ENCODE peak calls at places on chromosomes 16 and 17, in four cellular contexts. Y, I, H and F are unnamed samples.

GRCh38 chr16:47204736-47205499 is 61.2 kb upstream of the NETO2 start:
- DNase-seq in Y (no peak), I (no peak), H (no peak), F (no peak)

GRCh38 chr17:1934901-1935300 is 90.2 kb downstream of the RTN4RL1 start:
- DNase-seq in Y (no peak), I (no peak), H (no peak), F (peak)

GRCh38 chr16:86987746-86988670 is 329.2 kb downstream of the C16orf95 start:
- DNase-seq in Y (no peak), I (no peak), H (no peak), F (no peak)

GRCh38 chr17:82492647-82493516 is 26.6 kb upstream of the FOXK2 start:
- DNase-seq in Y (no peak), I (no peak), H (no peak), F (no peak)

GRCh38 chr17:49894761-49895160 is 46.9 kb upstream of the TAC4 start:
- DNase-seq in Y (no peak), I (no peak), H (no peak), F (no peak)

GRCh38 chr17:49987681-49988441 is 7.2 kb downstream of the DLX3 start:
- DNase-seq in Y (peak), I (peak), H (no peak), F (no peak)

GRCh38 chr17:15649861-15650391 is 30.4 kb upstream of the FBXW10B start:
- DNase-seq in Y (no peak), I (no peak), H (no peak), F (no peak)

GRCh38 chr16:70703041-70703834 is 17.4 kb upstream of the MTSS2 start:
- DNase-seq in Y (peak), I (no peak), H (peak), F (no peak)

GRCh38 chr17:55421179-55421934 is at the start of gene MMD:
- DNase-seq in Y (no peak), I (no peak), H (no peak), F (peak)

GRCh38 chr17:81444610-81445339 is 49.5 kb downstream of the BAHCC1 start:
- DNase-seq in Y (no peak), I (no peak), H (no peak), F (no peak)

GRCh38 chr16:75566889-75567255 is 693 bp downstream of the GABARAPL2 start:
- DNase-seq in Y (no peak), I (no peak), H (no peak), F (no peak)

GRCh38 chr16:2040031-2040430 is 7.6 kb downstream of the NTHL1 start:
- DNase-seq in Y (no peak), I (no peak), H (no peak), F (no peak)

GRCh38 chr17:75152971-75153853 is 1.1 kb downstream of the JPT1 start:
- DNase-seq in Y (no peak), I (peak), H (peak), F (no peak)

GRCh38 chr16:64910351-64910750 is 211.5 kb downstream of the CDH11 start:
- DNase-seq in Y (peak), I (no peak), H (no peak), F (no peak)

GRCh38 chr16:85612801-85613608 is at the start of gene GSE1:
- DNase-seq in Y (no peak), I (peak), H (peak), F (no peak)

GRCh38 chr16:85187886-85188285 is 75.6 kb upstream of the CIBAR2 start:
- DNase-seq in Y (no peak), I (no peak), H (no peak), F (no peak)

GRCh38 chr17:20201059-20201458 is 191.9 kb downstream of the SPECC1 start:
- DNase-seq in Y (no peak), I (no peak), H (no peak), F (no peak)

GRCh38 chr17:48102700-48103378 is 1.6 kb upstream of the CBX1 start:
- DNase-seq in Y (no peak), I (no peak), H (no peak), F (no peak)

GRCh38 chr16:74738816-74739215 is 35.8 kb downstream of the FA2H start:
- DNase-seq in Y (no peak), I (no peak), H (no peak), F (no peak)

GRCh38 chr16:10558746-10559641 is 21.4 kb downstream of the EMP2 start:
- DNase-seq in Y (no peak), I (no peak), H (no peak), F (no peak)

GRCh38 chr16:67150833-67151396 is at the start of gene B3GNT9:
- DNase-seq in Y (no peak), I (no peak), H (peak), F (no peak)

GRCh38 chr16:28317040-28317880 is 24.9 kb downstream of the SBK1 start:
- DNase-seq in Y (no peak), I (no peak), H (peak), F (peak)

GRCh38 chr17:74525781-74526288 is 5.4 kb downstream of the CD300LB start:
- DNase-seq in Y (no peak), I (no peak), H (no peak), F (no peak)

GRCh38 chr16:85999778-86000177 is 100.8 kb downstream of the IRF8 start:
- DNase-seq in Y (no peak), I (no peak), H (no peak), F (no peak)

GRCh38 chr17:44235583-44235936 is 16.1 kb upstream of the UBTF start:
- DNase-seq in Y (no peak), I (no peak), H (no peak), F (no peak)

GRCh38 chr17:47698749-47699535 is 5.0 kb downstream of the TBKBP1 start:
- DNase-seq in Y (no peak), I (peak), H (peak), F (peak)